ENCODE peak calls at places on chromosome 6, in nine cellular contexts. Z, D, L, R, U, F, J, I and B are unnamed samples.

GRCh38 chr6:20866940-20867630 is 332.8 kb downstream of the CDKAL1 start:
- DNase-seq in U (no peak), J (no peak), F (no peak), Z (no peak), L (peak), R (no peak), I (no peak), D (no peak), B (no peak)

GRCh38 chr6:156807028-156807427 is 29.9 kb downstream of the ARID1B start:
- DNase-seq in L (no peak), Z (no peak), J (no peak), R (no peak), U (no peak), D (no peak), F (no peak), I (no peak), B (no peak)

GRCh38 chr6:39867592-39867991 is 66.7 kb downstream of the MOCS1 start:
- DNase-seq in Z (no peak), F (no peak), U (no peak), L (no peak), I (no peak), R (no peak), J (no peak), D (no peak), B (no peak)

GRCh38 chr6:80566361-80566760 is 459.9 kb downstream of the BCKDHB start:
- DNase-seq in L (no peak), R (no peak), J (no peak), Z (no peak), D (no peak), F (no peak), U (no peak), I (no peak), B (no peak)

GRCh38 chr6:38638941-38639497 is 710 bp downstream of the BTBD9 start:
- DNase-seq in R (peak), Z (peak), F (no peak), D (peak), I (peak), L (no peak), U (peak), J (peak), B (no peak)

GRCh38 chr6:29131691-29132090 is 23.8 kb downstream of the OR2J3 start:
- DNase-seq in L (no peak), J (no peak), D (no peak), F (no peak), I (no peak), R (no peak), Z (no peak), U (no peak), B (no peak)

GRCh38 chr6:137044366-137045220 is at the start of gene IL20RA:
- DNase-seq in J (no peak), R (peak), L (no peak), F (peak), U (no peak), Z (no peak), I (peak), D (no peak), B (peak)

GRCh38 chr6:128271527-128271926 is 248.9 kb downstream of the PTPRK start:
- DNase-seq in D (no peak), L (no peak), U (no peak), R (no peak), F (no peak), J (no peak), Z (no peak), I (no peak), B (no peak)

GRCh38 chr6:138129190-138129589 is 22.0 kb upstream of the PERP start:
- DNase-seq in D (no peak), J (no peak), Z (no peak), F (no peak), R (no peak), U (no peak), I (no peak), L (no peak), B (no peak)

GRCh38 chr6:121497869-121498462 is 62.5 kb downstream of the GJA1 start:
- DNase-seq in L (peak), I (no peak), R (no peak), F (no peak), D (no peak), Z (no peak), J (no peak), U (no peak), B (no peak)

GRCh38 chr6:163099621-163100171 is 314.8 kb upstream of the QKI start:
- DNase-seq in L (no peak), Z (no peak), D (no peak), R (no peak), J (no peak), I (no peak), F (no peak), U (no peak), B (peak)

GRCh38 chr6:147103641-147104040 is 100.6 kb upstream of the STXBP5 start:
- DNase-seq in J (no peak), D (no peak), U (no peak), L (no peak), Z (no peak), R (no peak), I (no peak), F (no peak), B (no peak)

GRCh38 chr6:47924001-47924400 is 142.2 kb downstream of the OPN5 start:
- DNase-seq in D (no peak), L (no peak), R (no peak), I (no peak), U (no peak), F (no peak), J (no peak), Z (no peak), B (no peak)

GRCh38 chr6:147924598-147924997 is 416.1 kb downstream of the SAMD5 start:
- DNase-seq in D (no peak), F (no peak), Z (no peak), L (no peak), R (no peak), J (no peak), U (no peak), I (no peak), B (no peak)

GRCh38 chr6:84779380-84779779 is 15.0 kb upstream of the TBX18 start:
- DNase-seq in L (no peak), I (no peak), R (no peak), J (no peak), U (no peak), Z (no peak), D (no peak), F (no peak), B (no peak)

GRCh38 chr6:130534627-130535026 is 168.8 kb downstream of the TMEM200A start:
- DNase-seq in J (no peak), R (no peak), Z (no peak), L (no peak), D (no peak), I (no peak), U (no peak), F (no peak), B (no peak)

GRCh38 chr6:161021978-161022743 is 30.6 kb downstream of the MAP3K4 start:
- DNase-seq in D (no peak), J (no peak), L (no peak), I (no peak), Z (no peak), F (no peak), R (no peak), U (no peak), B (no peak)

GRCh38 chr6:3410385-3411360 is 46.2 kb downstream of the SLC22A23 start:
- DNase-seq in J (no peak), D (peak), F (peak), R (peak), L (peak), I (peak), Z (peak), U (peak), B (peak)

GRCh38 chr6:107493158-107494057 is 3.5 kb downstream of the SOBP start:
- DNase-seq in J (no peak), D (no peak), I (no peak), R (no peak), U (no peak), Z (no peak), F (peak), L (no peak), B (no peak)

GRCh38 chr6:89530982-89531381 is 98.0 kb downstream of the ANKRD6 start:
- DNase-seq in U (no peak), I (no peak), J (no peak), L (no peak), R (no peak), F (peak), Z (no peak), D (no peak), B (no peak)

GRCh38 chr6:25012657-25013056 is 76.9 kb upstream of the RIPOR2 start:
- DNase-seq in U (no peak), R (no peak), L (no peak), J (peak), Z (no peak), D (no peak), I (no peak), F (no peak), B (no peak)

GRCh38 chr6:6781172-6781876 is 192.8 kb downstream of the LY86 start:
- DNase-seq in I (no peak), L (peak), U (no peak), R (no peak), D (no peak), J (peak), Z (no peak), F (peak), B (no peak)

GRCh38 chr6:160386869-160387518 is 38.8 kb downstream of the SLC22A3 start:
- DNase-seq in J (no peak), R (no peak), I (no peak), D (no peak), L (peak), U (no peak), Z (no peak), F (no peak), B (no peak)

GRCh38 chr6:101266063-101266462 is 127.4 kb upstream of the GRIK2 start:
- DNase-seq in L (no peak), R (no peak), D (no peak), F (no peak), Z (no peak), I (no peak), U (no peak), J (no peak), B (no peak)

GRCh38 chr6:106466211-106466610 is 105.7 kb downstream of the CRYBG1 start:
- DNase-seq in Z (no peak), I (no peak), J (no peak), D (no peak), F (no peak), L (no peak), U (no peak), R (no peak), B (no peak)